ENCODE peak calls at places on chromosomes 3 and 15, in seven cellular contexts. Y is mesenchymal stem cell, X is tibial nerve, U is esophagus muscularis mucosa, R is right atrium auricular region, O is psoas muscle, H is right cardiac atrium. Q is an unnamed sample.

GRCh38 chr3:87855626-87856025 is 203.2 kb downstream of the CGGBP1 start:
- DNase-seq in Y (peak), X (no peak), U (no peak), R (no peak), O (no peak), H (no peak), Q (no peak)

GRCh38 chr3:72663429-72663828 is 184.8 kb downstream of the SHQ1 start:
- DNase-seq in Y (peak), X (no peak), U (no peak), R (no peak), O (no peak), H (no peak), Q (no peak)

GRCh38 chr15:47203993-47204392 is 513.3 kb upstream of the SEMA6D start:
- DNase-seq in Y (no peak), X (no peak), U (no peak), R (no peak), O (no peak), H (no peak), Q (no peak)

GRCh38 chr3:27596334-27596841 is 112.2 kb upstream of the SLC4A7 start:
- DNase-seq in Y (no peak), X (no peak), U (no peak), R (no peak), O (no peak), H (no peak), Q (no peak)

GRCh38 chr15:31296304-31297220 is 30.1 kb upstream of the KLF13 start:
- DNase-seq in Y (no peak), X (peak), U (peak), R (peak), O (no peak), H (no peak), Q (no peak)

GRCh38 chr15:59147666-59148065 is 42.7 kb downstream of the CCNB2 start:
- DNase-seq in Y (no peak), X (no peak), U (no peak), R (no peak), O (no peak), H (no peak), Q (no peak)

GRCh38 chr15:92092391-92092790 is 238.9 kb downstream of the SLCO3A1 start:
- DNase-seq in Y (no peak), X (no peak), U (no peak), R (no peak), O (no peak), H (no peak), Q (no peak)

GRCh38 chr3:53846134-53846850 is at the start of the genes CHDH and IL17RB:
- DNase-seq in Y (no peak), X (no peak), U (no peak), R (no peak), O (peak), H (peak), Q (peak)

GRCh38 chr3:64651286-64651685 is 36.5 kb downstream of the ADAMTS9 start:
- DNase-seq in Y (no peak), X (no peak), U (no peak), R (no peak), O (no peak), H (no peak), Q (no peak)

GRCh38 chr15:49847436-49847835 is 226.6 kb downstream of the DTWD1 start:
- DNase-seq in Y (peak), X (no peak), U (no peak), R (no peak), O (no peak), H (no peak), Q (no peak)

DNA sequence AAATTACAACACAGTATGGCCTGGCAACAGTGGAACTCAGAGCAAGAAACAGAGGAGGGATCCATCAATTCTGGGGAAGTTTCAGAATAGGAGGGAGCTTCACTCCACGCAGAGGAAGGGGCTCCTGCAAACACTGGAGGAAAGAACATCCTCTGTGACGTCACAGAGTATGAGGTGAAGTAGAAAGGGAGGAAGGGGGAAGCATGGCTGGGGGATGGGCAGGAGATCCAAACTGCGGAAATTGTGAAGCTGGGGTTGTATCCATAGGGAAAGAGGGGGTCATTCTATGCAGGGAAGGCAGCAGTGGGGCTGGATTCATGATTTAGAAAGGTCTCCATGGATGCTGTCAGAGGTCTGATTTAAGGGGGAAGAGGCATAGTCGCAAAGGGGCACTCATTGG is 8.3 kb upstream of the SCN10A start:
- DNase-seq in Y (no peak), X (no peak), U (peak), R (no peak), O (no peak), H (no peak), Q (no peak)
- H3K27ac ChIP-seq in Y (no peak), X (no peak), U (no peak), R (no peak), O (no peak), H (no peak), Q (no peak)

DNA sequence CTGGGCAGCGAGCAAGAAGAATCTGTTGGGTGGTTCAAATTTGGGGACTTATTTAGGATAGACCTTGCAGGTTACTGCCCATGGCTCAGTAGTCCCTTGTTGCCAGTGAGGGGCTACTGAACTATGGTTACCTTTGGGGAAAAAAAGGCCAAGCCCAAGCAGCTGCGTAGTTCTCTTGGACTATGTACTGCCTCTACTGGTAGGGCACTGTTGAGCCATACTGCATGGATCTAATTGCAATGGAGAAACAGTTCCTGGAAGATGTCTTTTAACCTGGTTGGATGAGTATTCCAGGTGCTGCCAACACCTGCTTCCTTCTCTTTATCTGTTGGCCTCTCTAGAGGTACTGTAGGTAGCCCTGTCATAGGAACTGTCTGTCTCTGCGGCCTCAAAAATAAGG is 671.9 kb upstream of the CBLB start:
- DNase-seq in Y (no peak), X (no peak), U (no peak), R (no peak), O (no peak), H (no peak), Q (no peak)
- H3K27ac ChIP-seq in Y (no peak), X (no peak), U (no peak), R (no peak), O (no peak), H (no peak), Q (no peak)

GRCh38 chr3:65664927-65665326 is 373.8 kb downstream of the MAGI1 start:
- DNase-seq in Y (no peak), X (no peak), U (peak), R (no peak), O (no peak), H (no peak), Q (no peak)

GRCh38 chr3:65666426-65667091 is 372.2 kb downstream of the MAGI1 start:
- DNase-seq in Y (no peak), X (no peak), U (no peak), R (no peak), O (no peak), H (no peak), Q (no peak)

GRCh38 chr3:65664436-65664835 is 374.3 kb downstream of the MAGI1 start:
- DNase-seq in Y (no peak), X (no peak), U (no peak), R (no peak), O (no peak), H (no peak), Q (no peak)

GRCh38 chr3:65667963-65668362 is 370.8 kb downstream of the MAGI1 start:
- DNase-seq in Y (no peak), X (no peak), U (no peak), R (no peak), O (no peak), H (no peak), Q (no peak)

DNA sequence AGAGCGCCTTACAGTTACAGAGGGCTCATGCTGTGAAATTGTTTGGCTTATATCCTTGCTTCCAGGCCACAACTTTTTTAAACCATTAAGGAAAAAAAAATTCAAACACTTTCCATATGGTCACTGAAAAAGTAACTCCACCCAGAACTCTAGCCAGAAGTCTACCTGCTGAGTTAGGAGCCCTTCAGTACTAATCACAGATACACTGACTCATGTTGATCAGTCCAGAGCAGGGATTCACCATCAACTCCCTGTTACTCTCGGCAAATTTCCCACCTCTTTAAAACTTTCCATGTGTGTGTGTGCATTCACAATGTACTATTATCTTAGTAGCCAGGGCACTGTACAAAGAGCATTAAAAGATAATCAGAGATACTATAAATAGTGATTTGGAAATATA is 372.8 kb downstream of the MAGI1 start:
- DNase-seq in Y (no peak), X (no peak), U (no peak), R (no peak), O (no peak), H (no peak), Q (no peak)
- H3K27ac ChIP-seq in Y (no peak), X (no peak), U (no peak), R (no peak), O (no peak), H (no peak), Q (no peak)

DNA sequence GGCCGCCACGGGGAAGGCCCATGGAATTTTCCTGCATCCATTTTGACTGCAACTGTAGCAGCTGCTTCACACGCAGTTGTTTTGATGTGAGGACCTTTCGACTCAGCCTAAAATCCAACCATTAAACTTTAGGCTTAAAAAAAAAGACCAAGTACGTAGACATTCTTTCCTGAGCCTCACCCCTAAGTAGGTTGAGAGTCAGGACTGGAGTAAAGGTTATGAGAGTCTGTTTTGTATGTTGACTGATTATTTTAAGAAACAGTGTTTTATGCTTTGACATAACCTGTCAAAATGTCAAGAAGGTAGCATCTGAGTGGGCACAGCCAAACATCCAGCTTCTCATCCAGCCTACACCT is 45.7 kb upstream of the AMOTL2 start:
- DNase-seq in Y (no peak), X (no peak), U (no peak), R (no peak), O (no peak), H (no peak), Q (no peak)
- H3K27ac ChIP-seq in Y (no peak), X (no peak), U (no peak), R (no peak), O (no peak), H (no peak), Q (no peak)

GRCh38 chr3:158660711-158661110 is 11.7 kb downstream of the LXN start:
- DNase-seq in Y (no peak), X (no peak), U (no peak), R (no peak), O (no peak), H (no peak), Q (no peak)
- H3K27ac ChIP-seq in Y (no peak), X (no peak), U (no peak), R (no peak), O (peak), H (no peak), Q (no peak)

Q was measured in iPS DF 6.9.